ENCODE peak calls at places on chromosome 18, in ten cellular contexts. C is activated CD4-positive, alpha-beta T cell treated with anti-CD3 and anti-CD28 coated beads for 4 hours; S is SW480; X is amygdala; L is stimulated activated CD4-positive, alpha-beta T cell treated with anti-CD3 and anti-CD28 coated beads, Interleukin-1b, Interleukin-23, amount 100 ng/mL, for 24 hours; U is OCI-LY7; G is EH; J is brain pericyte; Q is RPMI8226; D is A673. I is an unnamed sample.

GRCh38 chr18:79912409-79912991 is 39.0 kb downstream of the SLC66A2 start:
- DNase-seq in C (no peak), S (no peak), X (no peak), L (no peak), U (no peak), G (peak; percentile 18), J (no peak), Q (no peak), D (no peak), I (peak; percentile 24)

GRCh38 chr18:13452448-13452811 is 233.9 kb downstream of the LDLRAD4 start:
- DNase-seq in C (no peak), S (no peak), X (no peak), L (no peak), U (no peak), G (peak; percentile 80), J (peak; percentile 50), Q (no peak), D (peak; percentile 39), I (peak; percentile 88)

GRCh38 chr18:32595735-32596134 is 125.1 kb upstream of the GAREM1 start:
- DNase-seq in C (no peak), S (no peak), X (no peak), L (no peak), U (no peak), G (no peak), J (no peak), Q (no peak), D (no peak), I (no peak)

GRCh38 chr18:50051288-50051687 is 143.7 kb downstream of the MYO5B start:
- DNase-seq in C (no peak), S (peak; percentile 22), X (no peak), L (no peak), U (no peak), G (peak; percentile 2), J (no peak), Q (no peak), D (no peak), I (peak; percentile 5)

GRCh38 chr18:5398269-5398668 is 102.7 kb upstream of the ZBTB14 start:
- DNase-seq in C (no peak), S (no peak), X (no peak), L (no peak), U (no peak), G (no peak), J (no peak), Q (no peak), D (no peak), I (no peak)

GRCh38 chr18:68301436-68301835 is 413.5 kb downstream of the TMX3 start:
- DNase-seq in C (no peak), S (no peak), X (no peak), L (no peak), U (no peak), G (no peak), J (no peak), Q (no peak), D (no peak), I (no peak)

GRCh38 chr18:55300469-55301195 is 287.4 kb downstream of the TCF4 start:
- DNase-seq in C (no peak), S (no peak), X (no peak), L (no peak), U (no peak), G (peak; percentile 92), J (peak; percentile 73), Q (no peak), D (peak; percentile 63), I (peak; percentile 91)

GRCh38 chr18:78619854-78620253 is 359.8 kb upstream of the SALL3 start:
- DNase-seq in C (no peak), S (peak; percentile 54), X (no peak), L (no peak), U (no peak), G (no peak), J (no peak), Q (no peak), D (no peak), I (no peak)

GRCh38 chr18:10006261-10006903 is 92.6 kb downstream of the VAPA start:
- DNase-seq in C (no peak), S (peak; percentile 86), X (no peak), L (no peak), U (peak; percentile 30), G (peak; percentile 78), J (no peak), Q (no peak), D (peak; percentile 64), I (peak; percentile 47)

GRCh38 chr18:23658296-23658695 is 4.4 kb downstream of the ANKRD29 start:
- DNase-seq in C (no peak), S (no peak), X (no peak), L (no peak), U (no peak), G (peak; percentile 33), J (no peak), Q (no peak), D (no peak), I (peak; percentile 72)